ENCODE peak calls at places on chromosomes 12 and 14, in nine cellular contexts. S is GM12865; U is GM06990; G is NCI-H187; K is IMR-90; P is stimulated activated CD8-positive, alpha-beta memory T cell treated with anti-CD3 and anti-CD28 coated beads, Interleukin-15, amount 100 ng/mL, for 1 hour; D is lower leg skin; F is left ventricle myocardium inferior; T is KBM-7. V is an unnamed sample.

GRCh38 chr12:131280426-131280825 is 326.7 kb downstream of the ADGRD1 start:
- DNase-seq in T (no peak), P (no peak), U (no peak), K (no peak), F (no peak), G (no peak), D (no peak), S (no peak), V (no peak)

GRCh38 chr12:47978598-47978873 is 15.1 kb downstream of the TMEM106C start:
- DNase-seq in K (no peak), F (no peak), P (no peak), D (no peak), G (no peak), S (no peak), U (no peak), T (no peak), V (no peak)

GRCh38 chr12:4114986-4115385 is 158.6 kb upstream of the CCND2 start:
- DNase-seq in P (no peak), G (no peak), U (no peak), T (no peak), S (no peak), K (no peak), F (no peak), D (no peak), V (no peak)

GRCh38 chr12:10749700-10750384 is 26.7 kb upstream of the YBX3 start:
- DNase-seq in D (peak), K (peak), S (peak), P (peak), U (peak), F (peak), T (peak), G (peak), V (peak)

GRCh38 chr12:56257491-56258067 is 605 bp downstream of the ANKRD52 start:
- DNase-seq in U (no peak), D (no peak), T (peak), G (peak), F (no peak), S (no peak), K (peak), P (no peak), V (no peak)

GRCh38 chr14:38145142-38145541 is 62.6 kb upstream of the SSTR1 start:
- DNase-seq in K (no peak), D (peak), S (no peak), F (no peak), G (no peak), U (no peak), T (no peak), P (no peak), V (no peak)

GRCh38 chr14:102481371-102481770 is 28.2 kb downstream of the ANKRD9 start:
- DNase-seq in F (no peak), U (no peak), S (no peak), K (no peak), P (no peak), T (no peak), G (no peak), D (no peak), V (no peak)

GRCh38 chr12:90124914-90125313 is 416.3 kb upstream of the ATP2B1 start:
- DNase-seq in F (no peak), G (no peak), D (no peak), U (no peak), K (no peak), P (no peak), T (no peak), S (no peak), V (peak)

GRCh38 chr14:77376380-77376770 is 519 bp downstream of the TMED8 start:
- DNase-seq in U (no peak), G (no peak), D (peak), K (no peak), P (no peak), T (no peak), F (peak), S (peak), V (peak)